ENCODE peak calls at places on chromosomes 3 and 15, in four cellular contexts. D, A, O and N are unnamed samples.

GRCh38 chr3:197151562-197151961 is 121.9 kb upstream of the MELTF start:
- DNase-seq in D (peak; percentile 51), A (no peak), O (no peak), N (no peak)

GRCh38 chr15:68787609-68788264 is 33.0 kb downstream of the ANP32A start:
- DNase-seq in D (no peak), A (no peak), O (no peak), N (no peak)

GRCh38 chr3:10285742-10286524 is 6.8 kb downstream of the GHRL start:
- DNase-seq in D (no peak), A (no peak), O (no peak), N (no peak)

GRCh38 chr3:11159421-11159904 is 5.2 kb downstream of the HRH1 start:
- DNase-seq in D (peak; percentile 18), A (no peak), O (no peak), N (no peak)

GRCh38 chr3:132781922-132782321 is 59.7 kb upstream of the NPHP3 start:
- DNase-seq in D (no peak), A (no peak), O (no peak), N (no peak)

GRCh38 chr15:83205725-83206324 is 1.8 kb downstream of the HDGFL3 start:
- DNase-seq in D (no peak), A (no peak), O (no peak), N (no peak)

GRCh38 chr3:89113887-89114840 is 6.7 kb downstream of the EPHA3 start:
- DNase-seq in D (no peak), A (no peak), O (no peak), N (no peak)

GRCh38 chr3:15165061-15165460 is 41.0 kb upstream of the CAPN7 start:
- DNase-seq in D (no peak), A (no peak), O (no peak), N (no peak)

GRCh38 chr3:21621396-21621695 is 129.7 kb downstream of the ZNF385D start:
- DNase-seq in D (no peak), A (no peak), O (no peak), N (no peak)

GRCh38 chr3:149832086-149832485 is 19.1 kb downstream of the RNF13 start:
- DNase-seq in D (no peak), A (no peak), O (no peak), N (no peak)

GRCh38 chr3:55402886-55403605 is 84.1 kb downstream of the WNT5A start:
- DNase-seq in D (no peak), A (no peak), O (no peak), N (no peak)

GRCh38 chr15:99226802-99227201 is 22.6 kb downstream of the TTC23 start:
- DNase-seq in D (no peak), A (no peak), O (no peak), N (no peak)

GRCh38 chr15:69380100-69380725 is 33.9 kb upstream of the KIF23 start:
- DNase-seq in D (no peak), A (peak; percentile 24), O (no peak), N (no peak)

GRCh38 chr3:139327231-139327630 is 16.6 kb upstream of the MRPS22 start:
- DNase-seq in D (no peak), A (no peak), O (no peak), N (no peak)
- TF ChIP-seq SPI1 in D (no peak), A (no peak), O (no peak), N (no peak)

GRCh38 chr15:89664441-89664840 is 9.2 kb upstream of the KIF7 start:
- DNase-seq in D (no peak), A (no peak), O (no peak), N (no peak)

GRCh38 chr15:89666858-89667705 is 11.8 kb upstream of the KIF7 start:
- DNase-seq in D (no peak), A (no peak), O (no peak), N (no peak)

GRCh38 chr15:89664951-89665350 is 9.7 kb upstream of the KIF7 start:
- DNase-seq in D (no peak), A (no peak), O (no peak), N (no peak)

GRCh38 chr15:89666147-89666857 is 11.0 kb upstream of the KIF7 start:
- DNase-seq in D (no peak), A (no peak), O (no peak), N (no peak)

DNA sequence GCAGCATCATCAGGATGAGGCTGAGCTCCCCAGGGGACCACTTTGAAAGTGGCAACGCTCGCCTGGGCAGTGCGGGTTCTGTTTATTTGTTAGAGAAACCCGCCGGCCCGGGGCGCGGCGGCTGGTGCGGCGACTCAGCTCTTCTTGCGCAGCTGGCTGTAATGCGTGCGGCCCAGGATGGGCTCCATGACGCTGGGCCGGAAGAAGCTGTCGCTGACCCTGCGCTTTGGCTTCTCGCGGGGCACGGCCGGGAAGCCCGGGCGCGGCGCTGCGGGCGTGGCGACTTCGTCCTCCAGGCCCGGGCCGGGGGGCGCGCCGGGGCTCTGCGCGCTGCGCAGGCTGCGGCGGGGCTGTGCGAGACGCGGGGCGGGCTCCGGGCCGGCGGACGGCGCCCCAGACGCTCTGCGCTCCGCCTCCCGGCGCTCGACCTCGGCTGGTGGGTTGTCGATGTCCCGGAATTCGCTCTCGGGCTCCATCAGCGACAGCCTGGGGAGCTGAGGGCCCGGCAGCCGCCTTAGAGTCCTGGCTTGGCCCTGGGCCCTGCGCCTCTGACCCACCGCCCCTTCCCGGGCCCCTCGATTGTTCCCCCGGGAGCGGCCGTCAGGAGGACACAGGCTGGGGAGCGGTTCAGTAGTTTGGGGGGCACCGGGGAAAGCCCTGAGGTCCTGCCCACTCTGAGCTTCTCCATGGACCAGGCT is 10.3 kb upstream of the KIF7 start:
- DNase-seq in D (peak; percentile 33), A (no peak), O (no peak), N (no peak)
- TF ChIP-seq POLR2AphosphoS5 in D (no peak), A (no peak), O (no peak), N (no peak)

GRCh38 chr3:126752303-126753190 is 48.5 kb downstream of the CHCHD6 start:
- DNase-seq in D (peak; percentile 66), A (peak; percentile 66), O (peak; percentile 30), N (peak; percentile 61)

GRCh38 chr3:126750760-126751129 is 46.7 kb downstream of the CHCHD6 start:
- DNase-seq in D (no peak), A (no peak), O (no peak), N (no peak)

GRCh38 chr3:126749931-126750759 is 46.1 kb downstream of the CHCHD6 start:
- DNase-seq in D (no peak), A (no peak), O (no peak), N (no peak)

GRCh38 chr3:126753191-126754160 is 49.4 kb downstream of the CHCHD6 start:
- DNase-seq in D (no peak), A (no peak), O (no peak), N (no peak)

GRCh38 chr3:126751611-126752302 is 47.7 kb downstream of the CHCHD6 start:
- DNase-seq in D (no peak), A (no peak), O (no peak), N (no peak)
- TF ChIP-seq SPI1 in D (no peak), A (no peak), O (no peak), N (no peak)

DNA sequence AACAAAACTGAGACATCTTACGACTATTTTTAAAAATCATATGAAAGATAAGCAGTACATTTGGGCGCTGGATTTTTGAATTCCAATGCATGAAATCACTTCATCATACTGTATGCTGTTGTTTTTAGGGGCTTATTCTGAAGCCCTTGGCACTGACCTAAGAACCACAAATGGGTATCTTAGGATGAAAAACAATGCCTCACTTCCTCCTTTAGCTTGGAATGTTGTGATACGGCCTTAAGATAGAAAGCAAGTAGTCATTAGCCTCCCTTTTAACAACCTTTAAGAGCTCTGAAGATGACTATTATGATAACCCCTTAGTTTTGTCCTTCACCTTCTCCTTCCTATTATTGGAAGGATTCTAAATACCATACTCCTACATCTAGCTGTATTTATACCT is 289.8 kb downstream of the ARPP21 start:
- DNase-seq in D (no peak), A (no peak), O (no peak), N (no peak)
- TF ChIP-seq POLR2AphosphoS5 in D (no peak), A (no peak), O (no peak), N (no peak)

GRCh38 chr15:85795320-85795668 is 569 bp upstream of the KLHL25 start:
- DNase-seq in D (no peak), A (no peak), O (no peak), N (no peak)

GRCh38 chr15:85794598-85795319 is at the start of gene KLHL25:
- DNase-seq in D (peak; percentile 93), A (peak; percentile 99), O (peak; percentile 56), N (peak; percentile 99)

GRCh38 chr15:85792872-85793621 is 1.7 kb downstream of the KLHL25 start:
- DNase-seq in D (no peak), A (no peak), O (no peak), N (no peak)

GRCh38 chr15:85792102-85792731 is 2.5 kb downstream of the KLHL25 start:
- DNase-seq in D (no peak), A (no peak), O (no peak), N (no peak)

GRCh38 chr15:85793641-85794597 is 806 bp downstream of the KLHL25 start:
- DNase-seq in D (peak; percentile 10), A (peak; percentile 25), O (no peak), N (no peak)
- TF ChIP-seq SPI1 in D (no peak), A (no peak), O (no peak), N (no peak)

DNA sequence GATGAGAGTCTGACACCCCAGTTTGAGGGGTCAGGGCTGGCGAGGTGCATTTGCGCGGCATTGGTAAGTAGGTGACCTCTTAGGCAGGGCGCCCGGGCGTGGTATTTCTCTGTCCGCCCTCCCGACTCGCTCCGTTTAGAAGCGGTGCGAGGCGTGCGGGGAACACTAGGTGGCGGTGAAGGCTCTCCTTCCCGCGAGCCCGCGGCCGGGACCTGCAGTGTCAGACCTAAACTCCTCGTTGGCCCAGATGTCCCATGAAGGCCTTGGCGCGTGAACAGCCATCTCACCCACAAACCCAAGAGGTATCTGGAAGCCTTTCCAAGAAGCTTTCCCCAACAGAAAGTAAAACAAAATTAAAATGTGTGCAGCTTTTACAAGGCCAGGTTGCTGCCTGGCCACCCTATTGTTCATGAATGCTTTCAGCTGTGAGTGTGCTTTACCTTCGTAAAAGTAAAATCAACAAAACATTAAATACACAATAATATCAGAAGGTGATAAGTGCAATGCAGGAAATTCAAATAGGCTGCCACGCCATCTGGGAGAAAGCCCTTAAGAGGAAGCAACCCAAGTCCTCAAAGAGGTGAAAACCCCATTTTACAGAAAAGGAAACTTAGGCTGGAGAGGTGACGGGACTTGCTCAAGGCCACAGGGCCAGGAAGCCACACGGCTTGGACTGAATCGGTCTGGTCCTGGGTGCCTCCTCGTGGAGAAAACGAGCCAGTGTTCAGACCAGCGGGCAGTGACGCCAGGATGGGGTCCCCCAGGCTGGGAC is 120.3 kb downstream of the ETFA start:
- DNase-seq in D (peak; percentile 76), A (peak; percentile 87), O (peak; percentile 43), N (peak; percentile 92)
- TF ChIP-seq POLR2AphosphoS5 in D (no peak), A (no peak), O (no peak), N (no peak)

GRCh38 chr3:50587806-50588758 is 18.8 kb downstream of the HEMK1 start:
- DNase-seq in D (no peak), A (no peak), O (peak; percentile 32), N (peak; percentile 47)
- TF ChIP-seq SPI1 in D (no peak), A (no peak), O (no peak), N (no peak)

DNA sequence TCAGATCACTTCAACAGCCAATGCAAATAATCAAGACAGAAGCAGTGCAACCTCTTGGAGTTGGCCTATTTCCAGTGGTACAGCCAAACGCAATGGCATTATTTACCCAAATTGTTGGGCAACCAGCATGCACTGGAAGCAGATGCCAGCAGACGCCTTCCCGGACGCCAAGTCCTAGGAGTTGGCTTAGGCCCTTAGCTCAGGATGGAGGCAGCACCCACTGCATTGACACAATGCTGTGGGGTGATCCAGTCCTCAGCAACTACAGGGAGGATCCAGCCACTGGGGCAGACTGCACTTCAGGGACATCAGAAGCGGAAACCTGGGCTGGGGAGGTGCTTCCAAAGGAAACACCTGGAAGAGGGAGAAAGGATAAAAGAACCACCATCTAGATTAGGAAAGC is 290.4 kb downstream of the FAM43A start:
- DNase-seq in D (no peak), A (no peak), O (no peak), N (no peak)
- TF ChIP-seq POLR2AphosphoS5 in D (no peak), A (no peak), O (no peak), N (no peak)